ENCODE peak calls at places on chromosomes 11 and 22, in nine cellular contexts. H is brain microvascular endothelial cell, L is esophagus squamous epithelium, Y is hepatocyte, U is endothelial cell of umbilical vein, V is AG04450, W is A549, O is gastrocnemius medialis, Z is pancreas. D is an unnamed sample.

GRCh38 chr11:33376331-33377099 is 119.3 kb downstream of the HIPK3 start:
- DNase-seq in Y (peak), L (no peak), V (no peak), W (no peak), Z (peak), H (no peak), O (no peak), U (no peak), D (no peak)

GRCh38 chr11:47714554-47715081 is 551 bp downstream of the AGBL2 start:
- DNase-seq in V (no peak), Z (no peak), L (no peak), O (no peak), U (peak), Y (peak), H (no peak), W (no peak), D (no peak)

GRCh38 chr11:123833095-123833494 is 26.9 kb upstream of the OR6M1 start:
- DNase-seq in V (no peak), Y (no peak), H (no peak), L (no peak), W (no peak), O (no peak), U (no peak), Z (no peak), D (no peak)

GRCh38 chr11:113147249-113147648 is 167.1 kb upstream of the TTC12 start:
- DNase-seq in L (no peak), Y (no peak), W (no peak), Z (no peak), O (no peak), V (no peak), U (no peak), H (no peak), D (no peak)

GRCh38 chr22:49971232-49972162 is 10.9 kb downstream of the PIM3 start:
- DNase-seq in Y (peak), V (no peak), U (no peak), W (peak), H (peak), L (no peak), O (peak), Z (no peak), D (no peak)

GRCh38 chr22:42673898-42674390 is 24.8 kb upstream of the CYB5R3 start:
- DNase-seq in O (no peak), Y (no peak), U (peak), H (no peak), V (no peak), L (no peak), W (no peak), Z (no peak), D (no peak)

GRCh38 chr11:118619444-118620205 is 12.2 kb downstream of the PHLDB1 start:
- DNase-seq in Y (peak), V (peak), W (no peak), O (no peak), U (peak), H (peak), L (no peak), Z (no peak), D (no peak)

GRCh38 chr22:37431811-37432707 is 4.8 kb upstream of the ELFN2 start:
- DNase-seq in U (peak), O (no peak), Y (peak), L (no peak), Z (no peak), W (peak), H (peak), V (peak), D (peak)

GRCh38 chr11:63490551-63491239 is at the start of gene PLAAT5:
- DNase-seq in H (peak), U (no peak), O (no peak), V (no peak), W (no peak), Z (peak), L (no peak), Y (peak), D (no peak)

GRCh38 chr22:20115691-20116375 is at the start of gene RANBP1:
- DNase-seq in O (no peak), V (no peak), U (no peak), Y (no peak), L (no peak), W (no peak), Z (peak), H (no peak), D (no peak)

GRCh38 chr11:64128255-64129006 is 37.5 kb downstream of the MACROD1 start:
- DNase-seq in W (no peak), Y (no peak), U (no peak), L (no peak), O (no peak), Z (peak), H (no peak), V (no peak), D (no peak)

GRCh38 chr11:35464308-35464707 is 45.0 kb upstream of the SLC1A2 start:
- DNase-seq in L (no peak), O (no peak), U (no peak), H (no peak), Z (no peak), W (no peak), V (no peak), Y (no peak), D (no peak)

GRCh38 chr11:65590240-65590738 is 5.3 kb downstream of the KCNK7 start:
- DNase-seq in U (no peak), H (no peak), O (peak), L (no peak), V (peak), Y (no peak), W (no peak), Z (peak), D (no peak)

GRCh38 chr22:50482107-50483074 is 1.0 kb downstream of the ADM2 start:
- DNase-seq in U (no peak), Z (peak), V (no peak), H (no peak), W (no peak), Y (no peak), L (no peak), O (no peak), D (no peak)

GRCh38 chr11:46560300-46561025 is 33.4 kb downstream of the AMBRA1 start:
- DNase-seq in O (no peak), L (no peak), U (peak), Z (no peak), Y (no peak), V (no peak), W (no peak), H (no peak), D (no peak)

GRCh38 chr22:27796829-27797792 is 4.4 kb downstream of the MN1 start:
- DNase-seq in Y (no peak), Z (peak), O (peak), U (no peak), H (no peak), L (no peak), V (no peak), W (no peak), D (no peak)

GRCh38 chr11:66868726-66869291 is 11.9 kb downstream of the LRFN4 start:
- DNase-seq in W (peak), Z (peak), L (peak), U (no peak), V (no peak), Y (peak), H (no peak), O (no peak), D (no peak)

GRCh38 chr11:128911239-128911638 is 20.1 kb downstream of the KCNJ5 start:
- DNase-seq in L (no peak), Z (no peak), W (no peak), O (no peak), U (no peak), H (no peak), Y (no peak), V (no peak), D (no peak)

GRCh38 chr11:47514825-47515647 is 37.9 kb downstream of the CELF1 start:
- DNase-seq in O (no peak), V (peak), Y (peak), Z (no peak), H (peak), U (peak), W (no peak), L (no peak), D (no peak)

GRCh38 chr11:83087035-83087434 is 15.3 kb upstream of the RAB30 start:
- DNase-seq in O (no peak), Y (peak), L (no peak), H (no peak), V (no peak), U (peak), Z (no peak), W (no peak), D (no peak)

DNA sequence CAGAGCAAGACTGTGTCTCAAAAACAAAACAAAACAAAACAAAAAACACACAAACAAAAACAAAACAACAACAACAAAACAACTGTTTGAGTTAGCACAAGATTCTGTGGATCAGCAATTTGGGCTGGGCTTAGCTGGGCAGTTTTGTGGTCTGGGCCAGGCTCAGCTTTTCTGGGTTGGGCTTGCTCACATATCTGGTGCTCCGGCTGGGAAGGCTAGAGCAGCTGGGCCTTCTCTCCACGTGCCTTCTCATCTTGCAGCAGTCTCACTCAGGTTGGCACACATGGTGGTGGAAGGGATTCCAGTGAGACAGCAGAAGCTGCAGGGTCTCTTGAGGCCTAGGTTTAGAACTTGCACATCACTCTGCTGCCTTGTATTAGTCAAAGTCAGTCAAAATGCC is 35.7 kb downstream of the EIF3F start:
- DNase-seq in L (no peak), V (no peak), O (no peak), Z (no peak), U (no peak), H (no peak), W (no peak), Y (no peak), D (no peak)
- H3K27ac ChIP-seq in L (no peak), V (no peak), O (no peak), Z (peak), U (no peak), H (no peak), W (no peak), Y (no peak), D (no peak)

DNA sequence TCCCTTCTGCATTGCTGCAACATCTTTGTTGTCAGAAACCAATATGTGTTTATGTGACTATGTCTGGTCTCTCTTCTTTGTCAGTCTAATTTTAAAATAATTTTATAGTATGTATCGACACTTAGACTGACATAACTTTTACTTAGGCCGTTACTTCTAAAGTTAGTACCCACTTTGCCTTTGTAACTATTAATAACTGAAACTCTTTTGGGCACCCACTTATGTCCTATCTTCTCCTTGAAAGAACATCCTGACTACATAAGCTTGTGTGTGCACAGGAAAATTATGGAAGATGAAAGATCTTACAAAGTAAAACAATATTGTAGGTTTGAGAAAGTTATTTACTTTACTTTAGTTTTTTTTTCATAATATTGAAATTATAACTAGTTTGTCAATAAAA is 230.4 kb upstream of the CCDC179 start:
- DNase-seq in W (no peak), U (no peak), V (no peak), Y (no peak), H (no peak), L (no peak), O (no peak), Z (no peak), D (no peak)
- H3K27ac ChIP-seq in W (no peak), U (no peak), V (no peak), Y (no peak), H (no peak), L (no peak), O (no peak), Z (no peak), D (no peak)

DNA sequence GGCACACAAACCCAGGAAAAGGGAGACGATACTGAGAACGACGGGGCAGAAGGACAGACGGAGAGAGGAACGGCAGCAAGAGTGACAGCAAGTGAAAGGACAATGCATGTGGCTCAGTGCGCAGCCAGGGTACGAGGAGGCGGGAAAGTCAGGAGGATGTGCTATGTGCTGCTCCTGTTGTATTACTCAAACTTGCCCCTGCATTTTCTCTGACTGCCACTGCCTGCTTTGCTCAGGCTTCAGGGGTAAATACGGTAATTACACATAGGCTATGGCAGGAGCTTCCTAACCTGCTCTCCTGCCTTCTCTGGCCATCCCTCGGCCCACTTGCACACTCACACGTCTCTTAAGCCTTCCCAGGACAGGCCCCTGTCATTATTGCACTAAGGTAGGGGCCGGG is 94.8 kb downstream of the FEZ1 start:
- DNase-seq in H (no peak), W (no peak), Y (no peak), Z (no peak), U (peak), O (no peak), V (no peak), L (no peak), D (no peak)
- H3K27ac ChIP-seq in H (no peak), W (no peak), Y (peak), Z (no peak), U (no peak), O (peak), V (no peak), L (peak), D (no peak)

DNA sequence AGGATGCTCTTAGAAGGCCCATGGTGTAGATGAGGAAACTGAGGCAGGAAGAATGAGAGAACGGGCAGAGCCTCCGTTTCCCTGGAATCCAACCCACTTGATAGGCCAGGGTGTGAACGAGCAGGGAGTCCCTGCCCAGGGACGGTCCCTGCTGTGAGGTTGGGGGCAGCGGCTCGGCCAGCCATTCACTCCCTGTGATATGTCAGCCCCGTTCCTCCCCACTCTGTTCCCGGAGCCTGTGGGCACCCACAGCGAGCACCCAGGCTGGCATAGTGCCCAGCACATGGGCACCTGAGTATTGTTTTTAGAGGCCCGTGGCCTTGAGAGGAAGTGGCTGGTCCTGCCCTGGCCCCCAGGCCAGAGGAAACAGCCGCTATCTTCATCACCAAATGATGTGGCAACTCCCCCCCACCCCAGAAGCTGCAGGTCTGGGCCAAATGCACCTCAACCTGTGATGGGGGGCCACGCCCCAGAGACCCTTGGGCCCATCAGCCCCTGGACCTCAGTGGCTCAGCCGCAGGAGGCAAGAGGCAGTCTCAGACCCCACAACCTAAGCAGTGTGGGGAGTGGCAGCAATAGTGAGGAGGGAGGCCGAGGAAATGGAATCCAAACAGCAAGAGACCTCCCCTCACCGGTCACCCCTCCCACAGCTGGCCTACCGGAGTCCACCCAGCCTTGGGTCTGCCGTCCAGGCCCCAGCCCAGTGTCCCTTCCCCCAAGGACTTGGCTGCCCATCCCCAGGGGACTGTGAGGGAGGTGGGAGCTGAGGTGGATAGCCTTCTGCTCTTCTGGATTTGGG is 2.1 kb downstream of the ALDH3B1 start:
- DNase-seq in W (no peak), V (no peak), U (no peak), Y (no peak), O (no peak), L (no peak), Z (peak), H (no peak), D (no peak)
- H3K27ac ChIP-seq in W (peak), V (peak), U (no peak), Y (peak), O (no peak), L (peak), Z (peak), H (peak), D (peak)

GRCh38 chr22:30347255-30347892 is 9.3 kb downstream of the SF3A1 start:
- DNase-seq in H (no peak), U (no peak), V (no peak), L (no peak), O (no peak), W (no peak), Z (no peak), Y (no peak), D (no peak)
- H3K27ac ChIP-seq in H (no peak), U (no peak), V (no peak), L (no peak), O (no peak), W (no peak), Z (no peak), Y (peak), D (no peak)

GRCh38 chr11:117520966-117521365 is 193.3 kb downstream of the CEP164 start:
- DNase-seq in Z (no peak), Y (no peak), L (no peak), W (no peak), H (no peak), O (no peak), U (no peak), V (no peak), D (no peak)
- H3K27ac ChIP-seq in Z (no peak), Y (no peak), L (no peak), W (no peak), H (no peak), O (no peak), U (no peak), V (no peak), D (no peak)

DNA sequence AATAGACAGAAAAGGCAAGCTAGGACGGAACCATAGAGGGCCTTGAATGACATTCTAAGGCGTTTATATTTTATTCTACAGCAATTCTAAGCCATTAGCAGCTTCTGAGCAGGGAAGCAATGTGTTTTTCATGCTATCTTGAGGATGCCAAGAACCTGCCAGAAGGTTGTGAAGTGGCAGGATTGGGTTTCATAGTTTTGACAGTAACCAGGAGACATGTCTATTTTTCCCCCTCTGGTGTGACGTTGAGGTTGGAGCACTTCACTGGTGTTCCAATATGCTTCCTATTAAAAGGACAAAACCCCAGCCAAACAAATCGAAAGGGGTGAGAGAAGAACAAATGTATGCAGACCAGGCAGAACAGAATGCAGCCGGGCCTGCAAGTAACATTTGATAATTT is 148.2 kb downstream of the SPATA19 start:
- DNase-seq in V (no peak), O (peak), H (no peak), L (no peak), U (no peak), Y (no peak), W (no peak), Z (no peak), D (no peak)
- H3K27ac ChIP-seq in V (no peak), O (peak), H (no peak), L (no peak), U (no peak), Y (no peak), W (no peak), Z (no peak), D (no peak)

GRCh38 chr22:31085928-31086327 is 4.8 kb downstream of the SMTN start:
- DNase-seq in Z (peak), H (no peak), U (no peak), L (no peak), O (peak), W (no peak), V (no peak), Y (no peak), D (no peak)
- H3K27ac ChIP-seq in Z (peak), H (no peak), U (peak), L (peak), O (peak), W (peak), V (peak), Y (peak), D (peak)

GRCh38 chr11:86444981-86445380 is 70.3 kb downstream of the CCDC81 start:
- DNase-seq in O (no peak), H (no peak), V (no peak), Z (no peak), W (no peak), Y (no peak), L (no peak), U (no peak), D (no peak)
- H3K27ac ChIP-seq in O (no peak), H (no peak), V (no peak), Z (no peak), W (no peak), Y (no peak), L (no peak), U (no peak), D (no peak)